ENCODE peak calls at places on chromosome 5, in four cellular contexts. Y is ovary, P is spleen, Q is fibroblast of mammary gland. R is an unnamed sample.

GRCh38 chr5:83029912-83030311 is 47.3 kb downstream of the TMEM167A start:
- DNase-seq in Y (no peak), P (no peak), Q (peak; percentile 57), R (peak; percentile 67)

GRCh38 chr5:147957906-147958305 is 51.6 kb upstream of the C5orf46 start:
- DNase-seq in Y (no peak), P (no peak), Q (no peak), R (no peak)

GRCh38 chr5:160486573-160486972 is 64.9 kb downstream of the PTTG1 start:
- DNase-seq in Y (no peak), P (no peak), Q (no peak), R (no peak)

GRCh38 chr5:178057839-178058238 is 55.5 kb upstream of the N4BP3 start:
- DNase-seq in Y (no peak), P (no peak), Q (no peak), R (no peak)

GRCh38 chr5:60196382-60197113 is 303.0 kb upstream of the PDE4D start:
- DNase-seq in Y (no peak), P (no peak), Q (peak; percentile 98), R (peak; percentile 92)

GRCh38 chr5:1507457-1507856 is 16.3 kb downstream of the LPCAT1 start:
- DNase-seq in Y (no peak), P (peak; percentile 76), Q (no peak), R (no peak)

GRCh38 chr5:22835630-22836029 is 17.5 kb downstream of the CDH12 start:
- DNase-seq in Y (no peak), P (no peak), Q (no peak), R (no peak)

GRCh38 chr5:54959673-54960418 is 25.5 kb downstream of the ESM1 start:
- DNase-seq in Y (no peak), P (no peak), Q (peak; percentile 21), R (no peak)

GRCh38 chr5:57085306-57086081 is 88.4 kb upstream of the GPBP1 start:
- DNase-seq in Y (no peak), P (no peak), Q (no peak), R (no peak)

GRCh38 chr5:57082441-57083067 is 91.3 kb upstream of the GPBP1 start:
- DNase-seq in Y (no peak), P (no peak), Q (peak; percentile 17), R (peak; percentile 14)
- TF ChIP-seq CTCF in Y (no peak), P (no peak), Q (peak; percentile 21), R (peak; percentile 59)

DNA sequence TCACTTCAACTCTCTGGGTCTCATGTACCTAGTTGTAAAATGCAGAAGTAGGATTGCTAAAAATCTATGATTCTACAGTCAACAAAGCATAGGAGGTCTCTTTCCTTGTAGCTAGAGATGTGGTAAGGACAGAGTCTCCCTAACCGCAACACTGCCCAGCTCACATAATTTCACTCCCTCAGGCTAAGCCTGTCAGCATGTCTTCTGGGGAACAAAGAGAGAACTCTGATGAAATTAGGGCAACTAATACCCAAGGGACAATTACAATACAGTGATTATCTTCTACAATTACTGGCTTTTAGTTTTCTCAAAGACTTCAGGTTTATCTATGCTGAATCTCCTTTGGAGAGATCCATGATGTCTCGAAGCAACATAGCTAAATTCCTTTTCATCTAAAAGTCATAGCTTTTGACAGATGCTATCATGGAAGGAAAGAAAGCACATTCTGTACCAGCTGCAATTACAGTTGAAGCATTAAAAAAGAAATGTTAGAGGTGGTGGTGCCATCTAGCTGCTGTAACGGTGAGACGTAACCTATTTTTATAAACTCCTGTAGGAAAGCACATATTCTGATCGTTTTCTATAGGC is 141.1 kb upstream of the TARS1 start:
- DNase-seq in Y (no peak), P (no peak), Q (peak; percentile 90), R (peak; percentile 26)
- H3K4me3 ChIP-seq in Y (no peak overlapping the region), P (no peak overlapping the region), Q (no peak overlapping the region), R (no peak overlapping the region)

DNA sequence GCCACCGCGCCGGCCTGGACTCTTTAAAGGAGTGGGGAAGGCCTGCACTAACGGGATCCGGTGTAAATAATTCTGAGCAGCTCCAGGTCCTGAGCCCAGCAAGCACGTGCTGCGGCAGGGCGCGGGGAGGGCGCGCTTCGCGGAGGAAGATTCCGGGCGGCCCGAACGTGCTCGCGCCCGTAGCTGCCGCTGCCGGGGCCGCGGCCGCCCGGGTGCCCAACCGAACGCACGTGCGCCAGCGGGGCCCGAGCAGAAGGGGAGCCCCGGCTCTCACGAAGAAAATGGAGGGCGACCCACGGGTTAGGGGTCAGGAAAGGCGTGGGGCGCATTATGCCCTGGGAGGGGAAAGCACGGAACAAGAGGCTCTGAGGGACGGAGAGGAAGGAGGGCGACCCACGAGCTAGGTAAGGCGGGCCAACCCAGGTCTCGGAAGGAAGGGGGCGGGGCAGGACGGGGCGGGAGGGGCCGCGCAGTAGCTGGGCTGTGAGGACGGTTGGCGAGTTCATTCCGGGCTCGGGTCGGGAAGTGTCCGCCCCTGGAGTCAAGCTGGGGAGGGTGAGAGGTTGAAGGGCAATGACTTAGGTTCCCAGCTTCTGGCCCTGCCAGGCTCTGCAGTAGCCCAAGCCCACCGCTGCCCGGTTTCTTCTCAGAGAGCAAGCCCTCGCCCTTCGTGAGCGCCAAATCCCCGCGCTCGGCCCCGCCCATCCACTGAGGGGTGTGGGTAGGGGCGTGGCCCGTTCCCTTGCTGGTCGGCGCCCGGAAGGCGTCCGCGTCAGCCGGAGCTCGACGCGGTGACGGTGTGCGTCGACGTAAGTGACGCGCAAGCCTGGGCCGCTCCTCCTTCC is at the start of gene ZNF131:
- DNase-seq in Y (peak; percentile 96), P (peak; percentile 100), Q (peak; percentile 95), R (peak; percentile 85)
- TF ChIP-seq CTCF in Y (no peak), P (no peak), Q (no peak), R (no peak)

DNA sequence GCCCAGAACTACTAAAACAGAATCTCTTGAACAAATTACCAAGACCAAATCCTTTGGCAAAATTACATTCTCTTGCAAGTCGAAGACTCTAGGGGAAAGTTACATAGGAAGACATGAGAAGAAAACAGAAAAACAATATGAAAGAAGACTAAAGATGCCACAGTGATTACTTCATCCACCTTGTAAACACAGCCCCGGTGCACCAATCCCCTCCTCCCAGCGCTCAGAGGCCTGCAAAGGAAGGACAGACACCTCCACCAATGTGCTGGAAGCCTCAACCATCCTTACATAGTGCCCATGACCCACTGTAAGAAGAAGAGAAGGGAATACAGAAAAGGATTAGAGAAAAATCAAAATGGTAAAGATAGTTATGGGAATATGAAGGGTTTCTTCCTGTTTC is 218.5 kb downstream of the SPOCK1 start:
- DNase-seq in Y (no peak), P (no peak), Q (no peak), R (no peak)
- H3K4me3 ChIP-seq in Y (no peak overlapping the region), P (no peak overlapping the region), Q (no peak overlapping the region), R (no peak overlapping the region)

GRCh38 chr5:318341-318897 is 3.1 kb upstream of the AHRR start:
- DNase-seq in Y (peak; percentile 12), P (no peak), Q (no peak), R (peak; percentile 63)
- TF ChIP-seq CTCF in Y (no peak), P (no peak), Q (no peak), R (no peak)

GRCh38 chr5:116564756-116565593 is 9.6 kb downstream of the SEMA6A start:
- DNase-seq in Y (no peak), P (no peak), Q (no peak), R (no peak)
- H3K4me3 ChIP-seq in Y (no peak overlapping the region), P (no peak overlapping the region), Q (no peak overlapping the region), R (no peak overlapping the region)

GRCh38 chr5:171405615-171406014 is 13.8 kb upstream of the FGF18 start:
- DNase-seq in Y (no peak), P (no peak), Q (peak; percentile 52), R (no peak)
- TF ChIP-seq CTCF in Y (no peak), P (no peak), Q (peak; percentile 52), R (peak; percentile 33)

DNA sequence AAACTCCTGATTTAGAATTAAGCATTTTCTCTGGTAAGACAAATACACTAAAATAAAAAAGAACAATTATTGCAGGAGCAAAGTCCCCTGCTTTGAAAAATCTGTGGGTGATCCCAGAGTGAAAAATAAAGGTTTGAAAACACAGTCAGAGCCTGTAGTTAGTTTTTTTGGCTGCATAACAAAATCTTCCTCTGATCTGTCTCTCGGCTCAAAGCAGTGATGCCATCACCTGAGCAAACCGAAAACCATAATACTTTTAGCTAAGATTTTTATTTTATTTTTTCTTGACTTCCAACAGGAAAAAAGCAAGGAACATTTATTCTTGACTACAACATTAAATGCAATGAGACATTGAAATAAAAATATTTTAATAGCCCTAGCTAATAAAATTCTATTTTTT is 1.2 kb downstream of the CDH18 start:
- DNase-seq in Y (no peak), P (no peak), Q (no peak), R (no peak)
- H3K4me3 ChIP-seq in Y (no peak overlapping the region), P (no peak overlapping the region), Q (no peak overlapping the region), R (no peak overlapping the region)

GRCh38 chr5:141330299-141331080 is at the start of gene PCDHGA1:
- DNase-seq in Y (no peak), P (no peak), Q (peak; percentile 64), R (no peak)
- TF ChIP-seq CTCF in Y (no peak), P (no peak), Q (peak; percentile 57), R (peak; percentile 27)

R was measured in kidney epithelial cell.